ENCODE peak calls at places on chromosomes 12 and 14, in four cellular contexts. One of them, this sample, is unnamed.

GRCh38 chr14:26404927-26405326 is 192.9 kb downstream of the NOVA1 start:
- DNase-seq in HepG2: no peak
- DNase-seq in H1: no peak
- DNase-seq in GM12878: no peak
- DNase-seq in this sample: no peak

GRCh38 chr12:87430444-87430843 is 598.8 kb downstream of the C12orf50 start:
- DNase-seq in HepG2: no peak
- DNase-seq in H1: no peak
- DNase-seq in GM12878: no peak
- DNase-seq in this sample: no peak

GRCh38 chr12:9870311-9870866 is 1.2 kb upstream of the CLEC2B start:
- DNase-seq in HepG2: no peak
- DNase-seq in H1: no peak
- DNase-seq in GM12878: no peak
- DNase-seq in this sample: no peak

GRCh38 chr12:131940121-131940520 is 9.6 kb upstream of the EP400 start:
- DNase-seq in HepG2: no peak
- DNase-seq in H1: no peak
- DNase-seq in GM12878: no peak
- DNase-seq in this sample: no peak

GRCh38 chr12:10293570-10294227 is 14.0 kb upstream of the KLRD1 start:
- DNase-seq in HepG2: no peak
- DNase-seq in H1: no peak
- DNase-seq in GM12878: no peak
- DNase-seq in this sample: no peak

GRCh38 chr14:46480817-46481216 is 170.8 kb downstream of the RPL10L start:
- DNase-seq in HepG2: no peak
- DNase-seq in H1: no peak
- DNase-seq in GM12878: no peak
- DNase-seq in this sample: no peak

GRCh38 chr14:54902521-54903420 is at the start of gene GCH1:
- DNase-seq in HepG2: peak; percentile 72
- DNase-seq in H1: peak; percentile 91
- DNase-seq in GM12878: no peak
- DNase-seq in this sample: peak; percentile 28

GRCh38 chr12:14560904-14561574 is 6.6 kb downstream of the PLBD1 start:
- DNase-seq in HepG2: no peak
- DNase-seq in H1: no peak
- DNase-seq in GM12878: no peak
- DNase-seq in this sample: no peak

GRCh38 chr14:83356080-83356479 is 1822.4 kb upstream of the SEL1L start:
- DNase-seq in HepG2: no peak
- DNase-seq in H1: no peak
- DNase-seq in GM12878: no peak
- DNase-seq in this sample: no peak

GRCh38 chr12:54017027-54017788 is 8.4 kb downstream of the HOXC8 start:
- DNase-seq in HepG2: no peak
- DNase-seq in H1: peak; percentile 56
- DNase-seq in GM12878: no peak
- DNase-seq in this sample: no peak

GRCh38 chr12:51424662-51425539 is at the start of gene SLC4A8:
- DNase-seq in HepG2: peak; percentile 54
- DNase-seq in H1: peak; percentile 96
- DNase-seq in GM12878: no peak
- DNase-seq in this sample: peak; percentile 93
- H3K4me3 ChIP-seq in HepG2: no peak within 1 kb of the TSS
- H3K4me3 ChIP-seq in H1: peak within 1 kb of the TSS; percentile 62
- H3K4me3 ChIP-seq in GM12878: peak within 1 kb of the TSS; percentile 71
- H3K4me3 ChIP-seq in this sample: peak within 1 kb of the TSS; percentile 72

GRCh38 chr14:36441283-36441682 is 78.7 kb downstream of the NKX2-1 start:
- DNase-seq in HepG2: no peak
- DNase-seq in H1: no peak
- DNase-seq in GM12878: no peak
- DNase-seq in this sample: no peak
- H3K27me3 ChIP-seq in HepG2: peaks cover 10% of the 10 kb centered on the region
- H3K27me3 ChIP-seq in H1: peaks cover 24% of the 10 kb centered on the region
- H3K27me3 ChIP-seq in GM12878: no peaks in the 10 kb centered on the region
- H3K27me3 ChIP-seq in this sample: peaks cover 28% of the 10 kb centered on the region

GRCh38 chr14:95229749-95230148 is 72.4 kb upstream of the DICER1 start:
- DNase-seq in HepG2: peak; percentile 35
- DNase-seq in H1: no peak
- DNase-seq in GM12878: no peak
- DNase-seq in this sample: no peak

GRCh38 chr14:95228240-95228639 is 70.9 kb upstream of the DICER1 start:
- DNase-seq in HepG2: no peak
- DNase-seq in H1: no peak
- DNase-seq in GM12878: no peak
- DNase-seq in this sample: no peak

GRCh38 chr14:95226801-95227200 is 69.5 kb upstream of the DICER1 start:
- DNase-seq in HepG2: no peak
- DNase-seq in H1: no peak
- DNase-seq in GM12878: no peak
- DNase-seq in this sample: no peak

GRCh38 chr14:95225251-95225887 is 68.0 kb upstream of the DICER1 start:
- DNase-seq in HepG2: no peak
- DNase-seq in H1: no peak
- DNase-seq in GM12878: no peak
- DNase-seq in this sample: no peak

DNA sequence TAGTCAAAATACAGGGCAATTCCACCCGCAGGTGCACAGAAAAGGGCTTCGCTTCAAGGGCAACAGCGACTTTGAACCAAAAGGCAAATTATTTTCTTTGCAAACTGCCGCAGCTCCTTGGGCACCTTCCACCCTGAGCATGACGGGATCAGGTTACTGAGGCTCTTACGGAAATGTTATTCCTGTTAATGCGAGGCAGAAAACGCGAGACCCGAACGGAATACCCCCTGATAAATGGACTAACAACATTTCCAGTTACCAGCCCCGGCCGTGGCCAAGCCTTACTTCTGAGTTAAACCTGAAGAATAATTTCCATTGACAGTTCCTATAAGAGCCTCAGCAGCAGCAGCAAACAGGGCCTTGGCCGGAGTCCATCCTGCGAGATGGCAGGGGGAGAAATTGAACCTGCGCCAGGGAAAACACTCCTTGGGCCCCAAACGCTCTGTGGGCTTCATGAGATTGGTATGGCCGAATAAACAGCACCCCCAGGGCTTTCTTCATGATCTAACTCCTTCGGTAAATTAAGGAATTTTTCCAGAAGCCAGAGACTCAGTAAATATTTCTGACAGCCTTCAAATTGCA is 70.0 kb upstream of the DICER1 start:
- DNase-seq in HepG2: no peak
- DNase-seq in H1: no peak
- DNase-seq in GM12878: no peak
- DNase-seq in this sample: no peak
- TF ChIP-seq SUZ12 in HepG2: no peak
- TF ChIP-seq SUZ12 in H1: no peak
- TF ChIP-seq SUZ12 in GM12878: no peak
- TF ChIP-seq SUZ12 in this sample: no peak

DNA sequence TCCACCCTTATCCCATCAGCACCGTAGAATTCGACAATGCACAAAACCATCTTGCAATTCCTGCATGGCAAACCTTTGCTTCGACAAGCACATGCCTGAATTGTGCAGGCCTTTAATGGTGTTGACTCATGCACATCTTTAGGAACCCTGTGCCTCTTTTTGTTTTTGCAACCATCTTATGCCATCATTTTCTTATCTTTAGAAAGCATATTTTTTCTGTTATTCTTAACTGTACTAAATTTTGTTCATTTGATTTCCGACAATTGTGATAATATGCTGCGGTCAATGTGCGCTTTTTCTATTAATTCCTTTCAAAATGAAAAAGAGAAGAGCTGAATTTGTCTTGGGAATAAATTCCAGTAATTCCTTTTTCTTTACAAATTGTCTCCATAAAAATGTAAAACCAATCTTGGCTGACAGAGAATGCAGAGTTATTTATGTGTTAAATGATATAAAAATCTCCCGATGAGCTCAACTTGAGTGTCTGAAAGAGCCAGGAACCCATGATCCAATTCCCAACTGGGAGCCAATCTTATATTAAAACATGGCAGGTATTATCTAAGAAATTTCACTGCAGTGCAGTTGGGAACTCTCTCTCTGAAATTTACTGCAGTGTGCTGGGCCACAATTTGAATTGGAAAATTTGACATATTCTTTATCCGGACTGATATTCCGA is 20.2 kb upstream of the CDK17 start:
- DNase-seq in HepG2: no peak
- DNase-seq in H1: no peak
- DNase-seq in GM12878: no peak
- DNase-seq in this sample: no peak
- H3K4me3 ChIP-seq in HepG2: no peak overlapping the region
- H3K4me3 ChIP-seq in H1: no peak overlapping the region
- H3K4me3 ChIP-seq in GM12878: no peak overlapping the region
- H3K4me3 ChIP-seq in this sample: no peak overlapping the region